ENCODE peak calls at places on chromosomes 16 and 17, in seven cellular contexts. B, W, R, Z, X, A and U are unnamed samples.

GRCh38 chr17:2996208-2996855 is 67.1 kb downstream of the OR1D5 start:
- DNase-seq in B (no peak), W (no peak), R (no peak), Z (no peak), X (no peak), A (no peak), U (no peak)

GRCh38 chr17:47905221-47905733 is 9.2 kb downstream of the SP2 start:
- DNase-seq in B (peak), W (peak), R (peak), Z (no peak), X (peak), A (no peak), U (no peak)

GRCh38 chr16:63877401-63877800 is 1244.5 kb downstream of the CDH11 start:
- DNase-seq in B (no peak), W (no peak), R (no peak), Z (no peak), X (no peak), A (no peak), U (no peak)

GRCh38 chr16:69340095-69340644 is 598 bp downstream of the NIP7 start:
- DNase-seq in B (no peak), W (no peak), R (no peak), Z (no peak), X (peak), A (no peak), U (no peak)

GRCh38 chr17:76419576-76420245 is 33.2 kb downstream of the UBE2O start:
- DNase-seq in B (no peak), W (no peak), R (no peak), Z (no peak), X (no peak), A (no peak), U (no peak)

GRCh38 chr17:81337449-81337848 is 42.3 kb upstream of the SLC38A10 start:
- DNase-seq in B (no peak), W (no peak), R (no peak), Z (no peak), X (no peak), A (no peak), U (peak)

GRCh38 chr17:81429353-81429774 is 34.1 kb downstream of the BAHCC1 start:
- DNase-seq in B (peak), W (peak), R (peak), Z (no peak), X (peak), A (no peak), U (no peak)

GRCh38 chr16:85945424-85945751 is 46.4 kb downstream of the IRF8 start:
- DNase-seq in B (no peak), W (no peak), R (no peak), Z (no peak), X (no peak), A (no peak), U (no peak)

GRCh38 chr17:81393684-81394376 is 1.4 kb upstream of the BAHCC1 start:
- DNase-seq in B (peak), W (peak), R (peak), Z (peak), X (peak), A (peak), U (peak)

GRCh38 chr17:56707312-56708219 is 114.1 kb downstream of the NOG start:
- DNase-seq in B (no peak), W (no peak), R (no peak), Z (no peak), X (peak), A (peak), U (peak)